ENCODE peak calls at places on chromosomes 2 and 18, in four cellular contexts. X, S, J and D are unnamed samples.

GRCh38 chr2:193539188-193539587 is 1344.5 kb upstream of the TMEFF2 start:
- DNase-seq in X (no peak), S (no peak), J (no peak), D (no peak)

GRCh38 chr2:200702646-200703118 is 109.0 kb upstream of the BZW1 start:
- DNase-seq in X (no peak), S (no peak), J (no peak), D (no peak)

GRCh38 chr2:12778811-12779574 is 62.3 kb downstream of the TRIB2 start:
- DNase-seq in X (no peak), S (no peak), J (no peak), D (no peak)

GRCh38 chr2:112483047-112483473 is 1.1 kb downstream of the TTL start:
- DNase-seq in X (no peak), S (peak), J (peak), D (peak)

GRCh38 chr2:26185304-26185928 is 12.5 kb downstream of the GAREM2 start:
- DNase-seq in X (no peak), S (no peak), J (no peak), D (peak)

GRCh38 chr2:96962567-96963203 is 23.7 kb downstream of the FAM178B start:
- DNase-seq in X (no peak), S (no peak), J (no peak), D (no peak)

GRCh38 chr2:73852020-73852419 is 23.3 kb downstream of the STAMBP start:
- DNase-seq in X (no peak), S (peak), J (peak), D (no peak)

GRCh38 chr2:105556366-105556765 is 157.5 kb upstream of the FHL2 start:
- DNase-seq in X (no peak), S (no peak), J (no peak), D (no peak)

GRCh38 chr2:216108310-216108966 is 710 bp upstream of the XRCC5 start:
- DNase-seq in X (no peak), S (no peak), J (no peak), D (peak)

GRCh38 chr2:164028764-164029534 is 293.1 kb upstream of the FIGN start:
- DNase-seq in X (no peak), S (no peak), J (no peak), D (no peak)

GRCh38 chr18:28045176-28045810 is 131.6 kb downstream of the CDH2 start:
- DNase-seq in X (no peak), S (peak), J (peak), D (no peak)

GRCh38 chr2:61946661-61947060 is 41.2 kb downstream of the COMMD1 start:
- DNase-seq in X (no peak), S (no peak), J (peak), D (no peak)

GRCh38 chr2:187174582-187174981 is 273.5 kb downstream of the CALCRL start:
- DNase-seq in X (no peak), S (no peak), J (no peak), D (peak)

GRCh38 chr2:182448371-182448770 is 21.5 kb upstream of the PDE1A start:
- DNase-seq in X (no peak), S (no peak), J (no peak), D (no peak)

GRCh38 chr2:131042161-131042775 is 51.0 kb downstream of the FAM168B start:
- DNase-seq in X (no peak), S (no peak), J (no peak), D (peak)

GRCh38 chr2:138502253-138503086 is 900 bp downstream of the SPOPL start:
- DNase-seq in X (no peak), S (no peak), J (no peak), D (peak)

GRCh38 chr2:71743995-71744675 is 290.8 kb downstream of the DYSF start:
- DNase-seq in X (no peak), S (no peak), J (no peak), D (no peak)

GRCh38 chr18:13376841-13377351 is 158.3 kb downstream of the LDLRAD4 start:
- DNase-seq in X (no peak), S (no peak), J (no peak), D (no peak)

GRCh38 chr2:139165041-139165440 is 384.9 kb upstream of the NXPH2 start:
- DNase-seq in X (no peak), S (no peak), J (no peak), D (no peak)

GRCh38 chr2:8682719-8683667 is 1.1 kb downstream of the ID2 start:
- DNase-seq in X (no peak), S (peak), J (peak), D (peak)

GRCh38 chr18:8724452-8724851 is 19.1 kb downstream of the MTCL1 start:
- DNase-seq in X (no peak), S (no peak), J (no peak), D (no peak)

GRCh38 chr2:70115646-70116442 is 28.6 kb downstream of the PCBP1 start:
- DNase-seq in X (no peak), S (no peak), J (no peak), D (no peak)

GRCh38 chr2:24087032-24087431 is 2.4 kb upstream of the TP53I3 start:
- DNase-seq in X (no peak), S (no peak), J (no peak), D (no peak)

GRCh38 chr2:207334631-207335371 is 169.1 kb upstream of the KLF7 start:
- DNase-seq in X (no peak), S (peak), J (peak), D (no peak)

GRCh38 chr18:56890632-56891031 is 239.5 kb downstream of the WDR7 start:
- DNase-seq in X (no peak), S (peak), J (peak), D (no peak)

GRCh38 chr2:239979243-239980023 is 45.7 kb downstream of the NDUFA10 start:
- DNase-seq in X (no peak), S (no peak), J (no peak), D (no peak)

GRCh38 chr2:161116463-161116960 is 43.7 kb upstream of the TANK start:
- DNase-seq in X (no peak), S (no peak), J (no peak), D (no peak)

GRCh38 chr2:225076125-225076524 is 33.9 kb upstream of the DOCK10 start:
- DNase-seq in X (no peak), S (no peak), J (peak), D (no peak)

GRCh38 chr2:68357608-68358337 is 7.3 kb upstream of the PLEK start:
- DNase-seq in X (no peak), S (peak), J (peak), D (peak)

GRCh38 chr2:159713691-159714585 is 1.6 kb downstream of the MARCHF7 start:
- DNase-seq in X (no peak), S (no peak), J (peak), D (peak)

GRCh38 chr2:8684421-8684884 is 2.6 kb downstream of the ID2 start:
- DNase-seq in X (peak), S (peak), J (peak), D (peak)

GRCh38 chr2:241019441-241020139 is 21.2 kb downstream of the SNED1 start:
- DNase-seq in X (no peak), S (no peak), J (no peak), D (no peak)

GRCh38 chr18:6561029-6561861 is 146.5 kb upstream of the L3MBTL4 start:
- DNase-seq in X (no peak), S (no peak), J (peak), D (no peak)

GRCh38 chr2:1915196-1915595 is 170.9 kb upstream of the PXDN start:
- DNase-seq in X (no peak), S (no peak), J (no peak), D (no peak)

GRCh38 chr2:2683581-2683980 is 352.5 kb upstream of the MYT1L start:
- DNase-seq in X (no peak), S (no peak), J (no peak), D (no peak)

GRCh38 chr2:74345272-74345943 is 2.2 kb upstream of the SLC4A5 start:
- DNase-seq in X (no peak), S (no peak), J (no peak), D (no peak)

GRCh38 chr2:240460781-240461431 is 25.4 kb downstream of the GPC1 start:
- DNase-seq in X (no peak), S (no peak), J (no peak), D (no peak)

GRCh38 chr18:64712035-64712434 is 563.1 kb upstream of the LINC00305 start:
- DNase-seq in X (no peak), S (no peak), J (no peak), D (no peak)

GRCh38 chr2:11177871-11178598 is 22.8 kb downstream of the SLC66A3 start:
- DNase-seq in X (no peak), S (no peak), J (peak), D (peak)

GRCh38 chr2:234701421-234701820 is 204.5 kb upstream of the ARL4C start:
- DNase-seq in X (no peak), S (no peak), J (no peak), D (no peak)

GRCh38 chr2:228653884-228654283 is 472.4 kb upstream of the SPHKAP start:
- DNase-seq in X (no peak), S (no peak), J (no peak), D (no peak)

GRCh38 chr2:228654707-228655106 is 473.2 kb upstream of the SPHKAP start:
- DNase-seq in X (no peak), S (no peak), J (no peak), D (no peak)

GRCh38 chr2:228655341-228655740 is 473.9 kb upstream of the SPHKAP start:
- DNase-seq in X (no peak), S (no peak), J (peak), D (no peak)

GRCh38 chr2:228657807-228658402 is 476.4 kb upstream of the SPHKAP start:
- DNase-seq in X (peak), S (peak), J (peak), D (peak)

GRCh38 chr2:228658998-228659397 is 477.5 kb upstream of the SPHKAP start:
- DNase-seq in X (no peak), S (no peak), J (peak), D (no peak)
- TF ChIP-seq RAD21 in X (no peak), S (no peak), J (no peak), D (no peak)

GRCh38 chr2:181128199-181128598 is 147.8 kb downstream of the UBE2E3 start:
- DNase-seq in X (no peak), S (no peak), J (no peak), D (no peak)
- H3K4me3 ChIP-seq in X (no peak), S (no peak), J (no peak), D (no peak)

DNA sequence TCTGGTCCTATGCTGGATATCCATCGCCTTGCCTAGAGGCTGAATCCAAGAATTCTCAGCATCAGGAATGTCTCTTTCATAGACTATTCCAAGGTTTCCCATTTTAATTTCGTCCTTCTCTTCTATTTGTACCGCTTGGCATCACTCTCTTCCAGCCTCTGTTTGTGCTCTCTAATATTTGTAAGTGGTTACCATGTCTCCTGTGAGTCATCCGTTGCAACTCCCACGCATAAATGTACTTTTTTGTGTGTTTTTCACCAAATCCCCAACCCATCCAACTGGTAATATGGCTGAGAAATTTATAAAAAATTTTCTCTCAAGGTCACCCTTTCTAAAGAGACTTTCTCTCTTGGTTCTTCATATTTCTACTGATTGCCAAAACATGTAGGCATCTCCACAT is 21.8 kb downstream of the COLEC12 start:
- DNase-seq in X (no peak), S (no peak), J (peak), D (no peak)
- TF ChIP-seq RAD21 in X (no peak), S (no peak), J (no peak), D (no peak)

DNA sequence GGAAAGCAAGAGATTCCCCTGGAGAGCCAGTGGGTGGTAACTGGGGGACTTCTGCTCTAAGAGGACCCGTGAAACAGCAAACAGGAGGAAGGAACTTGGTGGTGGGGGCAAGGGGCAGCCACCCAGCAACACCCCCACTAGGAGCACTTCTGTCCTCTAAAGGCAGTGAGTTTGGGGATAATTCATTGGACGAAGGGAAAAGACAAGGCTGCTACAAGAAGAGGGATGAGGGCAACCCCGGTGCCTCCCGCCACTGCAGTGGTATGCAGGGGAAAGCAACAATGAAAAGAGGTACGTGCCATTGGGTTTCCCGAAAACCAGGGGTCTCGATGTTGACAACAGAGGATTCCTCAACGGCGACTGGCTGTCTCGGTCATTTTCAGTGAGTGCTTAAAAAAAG is 9.1 kb downstream of the RPL31 start:
- DNase-seq in X (no peak), S (no peak), J (no peak), D (no peak)
- H3K4me3 ChIP-seq in X (peak), S (no peak), J (no peak), D (no peak)

GRCh38 chr2:119820275-119820674 is 60.6 kb downstream of the PTPN4 start:
- DNase-seq in X (no peak), S (peak), J (peak), D (peak)
- TF ChIP-seq RAD21 in X (no peak), S (no peak), J (no peak), D (no peak)

GRCh38 chr18:63154350-63155152 is 165.0 kb downstream of the BCL2 start:
- DNase-seq in X (no peak), S (no peak), J (no peak), D (no peak)
- H3K4me3 ChIP-seq in X (peak), S (peak), J (no peak), D (no peak)